ENCODE peak calls at places on chromosomes 6 and 20, in five cellular contexts. H is glomerular endothelial cell, Q is naive B cell, A is aorta, G is sigmoid colon. L is an unnamed sample.

GRCh38 chr20:47719625-47720024 is 65.7 kb downstream of the SULF2 start:
- DNase-seq in G (no peak), Q (no peak), H (no peak), A (no peak), L (no peak)

GRCh38 chr6:42049116-42049809 is 1.1 kb upstream of the TAF8 start:
- DNase-seq in G (peak), A (peak), Q (no peak), H (no peak), L (no peak)

GRCh38 chr20:35226775-35227681 is 538 bp downstream of the MMP24 start:
- DNase-seq in H (no peak), G (no peak), A (peak), Q (peak), L (peak)

GRCh38 chr20:35708502-35708901 is 9.3 kb downstream of the ROMO1 start:
- DNase-seq in A (no peak), Q (no peak), G (no peak), H (no peak), L (no peak)

GRCh38 chr6:20554817-20555216 is 20.6 kb downstream of the CDKAL1 start:
- DNase-seq in H (no peak), Q (no peak), A (no peak), G (no peak), L (no peak)

GRCh38 chr20:20463933-20464374 is 96.0 kb downstream of the INSM1 start:
- DNase-seq in G (no peak), Q (peak), A (no peak), H (no peak), L (no peak)

GRCh38 chr20:34582911-34583310 is 24.4 kb downstream of the MAP1LC3A start:
- DNase-seq in H (no peak), Q (no peak), A (no peak), G (no peak), L (no peak)

GRCh38 chr20:1800777-1801176 is 94.4 kb upstream of the SIRPA start:
- DNase-seq in H (no peak), A (no peak), Q (no peak), G (no peak), L (no peak)

GRCh38 chr20:43914286-43914685 is 366 bp upstream of the TOX2 start:
- DNase-seq in Q (no peak), G (no peak), A (no peak), H (no peak), L (peak)

GRCh38 chr6:135314543-135314942 is 133.4 kb downstream of the MYB start:
- DNase-seq in G (no peak), A (no peak), Q (no peak), H (no peak), L (no peak)

GRCh38 chr20:16417001-16417400 is 156.2 kb downstream of the KIF16B start:
- DNase-seq in G (no peak), Q (no peak), H (no peak), A (no peak), L (no peak)

GRCh38 chr6:63926258-63926657 is 290.7 kb downstream of the PHF3 start:
- DNase-seq in A (no peak), G (no peak), Q (no peak), H (no peak), L (no peak)

GRCh38 chr20:51958636-51959542 is 156.6 kb upstream of the SALL4 start:
- DNase-seq in A (no peak), Q (no peak), G (no peak), H (no peak), L (no peak)

GRCh38 chr6:116313377-116313776 is 33.6 kb upstream of the TSPYL1 start:
- DNase-seq in G (no peak), A (no peak), Q (no peak), H (no peak), L (no peak)

GRCh38 chr20:40978761-40979160 is 49.9 kb upstream of the TOP1 start:
- DNase-seq in Q (no peak), G (no peak), A (no peak), H (no peak), L (no peak)

GRCh38 chr6:127484207-127484858 is 25.1 kb upstream of the KIAA0408 start:
- DNase-seq in H (no peak), Q (no peak), G (no peak), A (no peak), L (peak)

GRCh38 chr6:39250507-39250906 is 21.2 kb upstream of the KCNK5 start:
- DNase-seq in A (no peak), Q (no peak), H (no peak), G (no peak), L (no peak)

GRCh38 chr6:134196568-134197301 is 121.2 kb downstream of the SGK1 start:
- DNase-seq in Q (no peak), A (no peak), G (no peak), H (no peak), L (no peak)

GRCh38 chr20:30484749-30485070 is 772.8 kb upstream of the DEFB115 start:
- DNase-seq in A (no peak), H (no peak), Q (no peak), G (no peak), L (no peak)

GRCh38 chr6:100176321-100176950 is 182.4 kb upstream of the MCHR2 start:
- DNase-seq in A (no peak), H (peak), Q (no peak), G (no peak), L (peak)

GRCh38 chr6:35096129-35096852 is 44.8 kb downstream of the TCP11 start:
- DNase-seq in Q (no peak), G (no peak), A (no peak), H (peak), L (peak)

GRCh38 chr6:98525860-98526259 is 308.5 kb upstream of the POU3F2 start:
- DNase-seq in G (no peak), Q (no peak), A (no peak), H (no peak), L (no peak)

GRCh38 chr6:13428528-13429405 is 58.6 kb downstream of the GFOD1 start:
- DNase-seq in A (no peak), H (no peak), G (no peak), Q (peak), L (no peak)

GRCh38 chr6:124961784-124962611 is at the start of gene RNF217:
- DNase-seq in H (no peak), A (peak), G (peak), Q (no peak), L (peak)

L was measured in RWPE1.